ENCODE peak calls at places on chromosomes 3 and 15, in seven cellular contexts. M is GM20000, G is T-helper 2 cell, Z is body of pancreas, R is AG08396, A is Right ventricle myocardium superior, H is activated T-cell treated with anti-CD3 and anti-CD28 coated beads for 1 hour. I is an unnamed sample.

GRCh38 chr15:95875141-95875643 is 455.3 kb upstream of the NR2F2 start:
- DNase-seq in H (no peak), R (peak; percentile 18), G (peak; percentile 57), Z (no peak), M (no peak), A (no peak), I (no peak)

GRCh38 chr3:184361932-184362667 is 590 bp downstream of the POLR2H start:
- DNase-seq in G (peak; percentile 57), A (peak; percentile 81), M (peak; percentile 72), Z (peak; percentile 68), H (peak; percentile 20), R (peak; percentile 78), I (no peak)

GRCh38 chr3:149340310-149340933 is 7.0 kb upstream of the TM4SF18 start:
- DNase-seq in Z (peak; percentile 63), A (no peak), H (no peak), R (no peak), M (no peak), G (no peak), I (no peak)

GRCh38 chr15:52255008-52255407 is 40.6 kb downstream of the MYO5C start:
- DNase-seq in Z (no peak), R (no peak), M (no peak), G (no peak), A (no peak), H (no peak), I (no peak)

GRCh38 chr3:67744699-67745098 is 90.3 kb upstream of the SUCLG2 start:
- DNase-seq in Z (no peak), M (no peak), H (no peak), G (no peak), A (no peak), R (no peak), I (no peak)

GRCh38 chr3:185353823-185354614 is 8.9 kb upstream of the MAP3K13 start:
- DNase-seq in M (peak; percentile 70), Z (peak; percentile 79), A (peak; percentile 54), G (peak; percentile 82), H (peak; percentile 40), R (peak; percentile 29), I (peak; percentile 20)

GRCh38 chr15:39587291-39587909 is 6.5 kb downstream of the THBS1 start:
- DNase-seq in M (no peak), R (no peak), Z (no peak), G (no peak), H (no peak), A (no peak), I (no peak)

GRCh38 chr3:72892870-72893269 is 5.0 kb downstream of the GXYLT2 start:
- DNase-seq in Z (no peak), R (no peak), H (no peak), M (no peak), A (no peak), G (peak; percentile 8), I (no peak)

GRCh38 chr3:249587-250262 is 53.2 kb downstream of the CHL1 start:
- DNase-seq in H (no peak), Z (no peak), A (no peak), M (no peak), R (no peak), G (no peak), I (no peak)

GRCh38 chr3:185070491-185071335 is 82.1 kb downstream of the C3orf70 start:
- DNase-seq in R (peak; percentile 51), H (no peak), A (no peak), Z (no peak), M (no peak), G (no peak), I (no peak)

GRCh38 chr3:88203537-88204143 is 53.9 kb downstream of the C3orf38 start:
- DNase-seq in A (peak; percentile 63), R (peak; percentile 64), M (peak; percentile 54), H (peak; percentile 25), G (peak; percentile 50), Z (peak; percentile 66), I (peak; percentile 11)

GRCh38 chr3:16136042-16136441 is 38.4 kb upstream of the GALNT15 start:
- DNase-seq in A (no peak), R (peak; percentile 36), H (no peak), G (no peak), M (no peak), Z (no peak), I (no peak)

I was measured in T-helper 17 cell.